ENCODE peak calls at places on chromosomes 1 and 21, in seven cellular contexts. Z, N, P, M, X, C and T are unnamed samples.

GRCh38 chr1:110671323-110671722 is 3.4 kb downstream of the KCNA3 start:
- DNase-seq in Z (no peak), N (no peak), P (no peak), M (peak; percentile 57), X (no peak), C (no peak), T (no peak)

GRCh38 chr1:9900142-9901043 is 9.7 kb downstream of the CTNNBIP1 start:
- DNase-seq in Z (peak; percentile 91), N (peak; percentile 52), P (peak; percentile 85), M (no peak), X (peak; percentile 29), C (no peak), T (no peak)

GRCh38 chr21:16522512-16522911 is 792.7 kb downstream of the USP25 start:
- DNase-seq in Z (no peak), N (peak; percentile 30), P (no peak), M (no peak), X (peak; percentile 79), C (no peak), T (no peak)

GRCh38 chr1:18929686-18930085 is 26.8 kb downstream of the IFFO2 start:
- DNase-seq in Z (no peak), N (peak; percentile 36), P (no peak), M (no peak), X (peak; percentile 89), C (no peak), T (no peak)

GRCh38 chr1:117795190-117795589 is 134.2 kb downstream of the GDAP2 start:
- DNase-seq in Z (no peak), N (peak; percentile 92), P (no peak), M (no peak), X (peak; percentile 88), C (no peak), T (no peak)

GRCh38 chr1:193335797-193336428 is 149.5 kb upstream of the B3GALT2 start:
- DNase-seq in Z (no peak), N (no peak), P (no peak), M (no peak), X (peak; percentile 89), C (no peak), T (no peak)

GRCh38 chr1:113745425-113745824 is 13.9 kb downstream of the PHTF1 start:
- DNase-seq in Z (no peak), N (no peak), P (no peak), M (no peak), X (no peak), C (no peak), T (peak; percentile 15)

GRCh38 chr1:173113015-173113741 is 62.4 kb upstream of the TNFSF18 start:
- DNase-seq in Z (no peak), N (peak; percentile 96), P (no peak), M (no peak), X (peak; percentile 74), C (no peak), T (no peak)

GRCh38 chr1:165129568-165130164 is 226.8 kb downstream of the LMX1A start:
- DNase-seq in Z (peak; percentile 86), N (peak; percentile 78), P (peak; percentile 77), M (peak; percentile 94), X (peak; percentile 25), C (peak; percentile 15), T (peak; percentile 62)

GRCh38 chr1:211424018-211424417 is 67.9 kb downstream of the RD3 start:
- DNase-seq in Z (no peak), N (no peak), P (no peak), M (peak; percentile 24), X (no peak), C (no peak), T (no peak)

GRCh38 chr1:191895462-191896058 is 262.7 kb upstream of the RGS18 start:
- DNase-seq in Z (no peak), N (no peak), P (no peak), M (no peak), X (no peak), C (no peak), T (no peak)

GRCh38 chr1:248670003-248670402 is 14.7 kb upstream of the OR2T27 start:
- DNase-seq in Z (no peak), N (peak; percentile 5), P (no peak), M (no peak), X (no peak), C (no peak), T (no peak)

GRCh38 chr1:179742717-179743678 is at the start of gene FAM163A:
- DNase-seq in Z (peak; percentile 34), N (no peak), P (peak; percentile 36), M (no peak), X (no peak), C (no peak), T (no peak)

GRCh38 chr1:156684227-156684782 is 7.1 kb upstream of the NES start:
- DNase-seq in Z (no peak), N (peak; percentile 83), P (no peak), M (no peak), X (peak; percentile 65), C (no peak), T (no peak)